ENCODE peak calls at places on chromosomes 13 and 19, in four cellular contexts. One of them, this sample, is unnamed.

GRCh38 chr13:99740261-99740979 is 231.1 kb downstream of the ZIC5 start:
- DNase-seq in GM12878: no peak
- DNase-seq in spleen: no peak
- DNase-seq in esophagus muscularis mucosa: no peak
- DNase-seq in this sample: no peak

GRCh38 chr13:74696148-74696922 is 562.1 kb upstream of the KLF12 start:
- DNase-seq in esophagus muscularis mucosa: no peak
- DNase-seq in GM12878: no peak
- DNase-seq in spleen: no peak
- DNase-seq in this sample: no peak

GRCh38 chr13:114119196-114119595 is 13.2 kb downstream of the RASA3 start:
- DNase-seq in esophagus muscularis mucosa: no peak
- DNase-seq in spleen: no peak
- DNase-seq in GM12878: no peak
- DNase-seq in this sample: no peak

GRCh38 chr13:103288114-103288513 is 221.9 kb upstream of the SLC10A2 start:
- DNase-seq in GM12878: no peak
- DNase-seq in spleen: no peak
- DNase-seq in esophagus muscularis mucosa: no peak
- DNase-seq in this sample: no peak

GRCh38 chr13:29785978-29786377 is 64.4 kb downstream of the UBL3 start:
- DNase-seq in GM12878: no peak
- DNase-seq in esophagus muscularis mucosa: no peak
- DNase-seq in spleen: no peak
- DNase-seq in this sample: no peak

GRCh38 chr13:60604058-60604457 is 207.0 kb downstream of the TDRD3 start:
- DNase-seq in esophagus muscularis mucosa: no peak
- DNase-seq in spleen: no peak
- DNase-seq in GM12878: no peak
- DNase-seq in this sample: no peak

GRCh38 chr19:1425102-1425842 is 12.9 kb upstream of the RPS15 start:
- DNase-seq in esophagus muscularis mucosa: no peak
- DNase-seq in GM12878: no peak
- DNase-seq in spleen: no peak
- DNase-seq in this sample: no peak

GRCh38 chr13:23656637-23657036 is 86.4 kb downstream of the TNFRSF19 start:
- DNase-seq in spleen: no peak
- DNase-seq in esophagus muscularis mucosa: no peak
- DNase-seq in GM12878: no peak
- DNase-seq in this sample: no peak

GRCh38 chr13:47904239-47904638 is 96.8 kb downstream of the SUCLA2 start:
- DNase-seq in GM12878: no peak
- DNase-seq in spleen: no peak
- DNase-seq in esophagus muscularis mucosa: no peak
- DNase-seq in this sample: no peak

GRCh38 chr13:101730420-101731000 is 278.0 kb downstream of the ITGBL1 start:
- DNase-seq in spleen: no peak
- DNase-seq in GM12878: no peak
- DNase-seq in esophagus muscularis mucosa: no peak
- DNase-seq in this sample: no peak

GRCh38 chr13:102948006-102948405 is 102.2 kb downstream of the ERCC5 start:
- DNase-seq in GM12878: no peak
- DNase-seq in spleen: no peak
- DNase-seq in esophagus muscularis mucosa: no peak
- DNase-seq in this sample: no peak

GRCh38 chr13:72970956-72971355 is 87.8 kb upstream of the KLF5 start:
- DNase-seq in spleen: no peak
- DNase-seq in GM12878: no peak
- DNase-seq in esophagus muscularis mucosa: no peak
- DNase-seq in this sample: no peak

GRCh38 chr13:52447815-52448552 is 2.5 kb downstream of the VPS36 start:
- DNase-seq in spleen: no peak
- DNase-seq in esophagus muscularis mucosa: no peak
- DNase-seq in GM12878: no peak
- DNase-seq in this sample: no peak

GRCh38 chr13:51776179-51776578 is 27.8 kb downstream of the DHRS12 start:
- DNase-seq in GM12878: no peak
- DNase-seq in spleen: no peak
- DNase-seq in esophagus muscularis mucosa: no peak
- DNase-seq in this sample: no peak

GRCh38 chr13:67518785-67519184 is 288.6 kb upstream of the PCDH9 start:
- DNase-seq in spleen: no peak
- DNase-seq in esophagus muscularis mucosa: no peak
- DNase-seq in GM12878: no peak
- DNase-seq in this sample: no peak

GRCh38 chr19:10036601-10037071 is 23.4 kb downstream of the RDH8 start:
- DNase-seq in esophagus muscularis mucosa: no peak
- DNase-seq in spleen: no peak
- DNase-seq in GM12878: no peak
- DNase-seq in this sample: no peak

GRCh38 chr13:66530158-66530557 is 700.0 kb downstream of the PCDH9 start:
- DNase-seq in esophagus muscularis mucosa: no peak
- DNase-seq in spleen: no peak
- DNase-seq in GM12878: no peak
- DNase-seq in this sample: no peak

GRCh38 chr19:35992902-35993765 is 1.9 kb upstream of the SDHAF1 start:
- DNase-seq in spleen: no peak
- DNase-seq in esophagus muscularis mucosa: no peak
- DNase-seq in GM12878: no peak
- DNase-seq in this sample: no peak

GRCh38 chr19:14114854-14115253 is 2.7 kb downstream of the PRKACA start:
- DNase-seq in esophagus muscularis mucosa: no peak
- DNase-seq in GM12878: no peak
- DNase-seq in spleen: peak
- DNase-seq in this sample: no peak

GRCh38 chr19:32404213-32404938 is 1.2 kb upstream of the DPY19L3 start:
- DNase-seq in GM12878: no peak
- DNase-seq in esophagus muscularis mucosa: peak
- DNase-seq in spleen: peak
- DNase-seq in this sample: no peak

GRCh38 chr19:35518313-35518712 is 4.9 kb upstream of the DMKN start:
- DNase-seq in spleen: no peak
- DNase-seq in esophagus muscularis mucosa: no peak
- DNase-seq in GM12878: no peak
- DNase-seq in this sample: no peak

GRCh38 chr13:43132228-43132627 is 108.8 kb downstream of the DNAJC15 start:
- DNase-seq in GM12878: no peak
- DNase-seq in spleen: no peak
- DNase-seq in esophagus muscularis mucosa: no peak
- DNase-seq in this sample: no peak

GRCh38 chr13:110404321-110404720 is 97.2 kb downstream of the COL4A2 start:
- DNase-seq in spleen: no peak
- DNase-seq in GM12878: no peak
- DNase-seq in esophagus muscularis mucosa: no peak
- DNase-seq in this sample: no peak

GRCh38 chr19:1884719-1885334 is 469 bp downstream of the ABHD17A start:
- DNase-seq in spleen: peak
- DNase-seq in GM12878: no peak
- DNase-seq in esophagus muscularis mucosa: no peak
- DNase-seq in this sample: peak

GRCh38 chr13:77720988-77721387 is 23.5 kb downstream of the SLAIN1 start:
- DNase-seq in esophagus muscularis mucosa: no peak
- DNase-seq in GM12878: no peak
- DNase-seq in spleen: no peak
- DNase-seq in this sample: no peak

DNA sequence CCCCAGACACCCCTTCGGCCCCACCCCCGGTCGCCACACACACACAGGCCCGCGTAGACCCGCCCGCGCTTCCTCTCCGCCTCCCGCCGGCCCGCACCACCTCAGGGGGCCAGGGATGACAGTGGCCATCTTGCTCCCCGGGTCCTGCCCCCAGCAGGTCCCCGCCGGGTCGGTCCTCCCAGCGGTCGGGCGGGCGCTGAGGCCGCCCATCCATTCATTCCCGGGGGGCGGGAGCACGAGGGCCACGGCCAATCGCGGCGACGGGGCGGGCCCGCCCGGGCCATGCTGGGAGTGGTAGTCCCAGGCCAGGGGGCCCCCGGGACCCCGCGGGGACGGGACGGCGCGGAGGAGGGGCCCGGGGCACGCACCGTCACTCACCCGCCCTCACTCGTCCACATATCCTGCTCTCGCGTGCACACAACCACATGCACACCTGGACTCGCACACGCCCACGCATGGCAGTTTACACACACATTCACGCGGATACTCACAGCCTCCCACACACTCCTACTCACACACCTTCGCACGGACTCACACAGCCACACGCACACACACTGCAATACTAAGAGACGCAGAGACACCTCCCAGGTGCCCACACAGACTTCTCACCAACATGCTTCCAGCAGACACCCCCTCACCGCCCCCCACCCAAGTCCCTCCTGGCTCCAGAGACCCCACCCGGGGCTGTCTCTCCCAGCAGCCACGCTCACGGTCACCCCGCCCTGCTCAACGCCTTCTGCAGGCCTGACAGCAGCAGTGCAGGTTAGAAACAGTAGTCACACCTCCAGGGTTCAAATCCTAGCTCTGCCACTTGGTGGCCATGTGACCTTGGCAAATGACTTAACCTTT is at the start of gene DPF1:
- DNase-seq in GM12878: peak
- DNase-seq in spleen: no peak
- DNase-seq in esophagus muscularis mucosa: no peak
- DNase-seq in this sample: no peak
- TF ChIP-seq POLR2A in GM12878: peak
- TF ChIP-seq POLR2A in spleen: no peak
- TF ChIP-seq POLR2A in esophagus muscularis mucosa: no peak
- TF ChIP-seq POLR2A in this sample: no peak

GRCh38 chr19:7829162-7829520 is 877 bp upstream of the EVI5L start:
- DNase-seq in esophagus muscularis mucosa: no peak
- DNase-seq in spleen: no peak
- DNase-seq in GM12878: no peak
- DNase-seq in this sample: no peak
- H3K4me3 ChIP-seq in esophagus muscularis mucosa: peak
- H3K4me3 ChIP-seq in spleen: peak
- H3K4me3 ChIP-seq in GM12878: peak
- H3K4me3 ChIP-seq in this sample: peak

DNA sequence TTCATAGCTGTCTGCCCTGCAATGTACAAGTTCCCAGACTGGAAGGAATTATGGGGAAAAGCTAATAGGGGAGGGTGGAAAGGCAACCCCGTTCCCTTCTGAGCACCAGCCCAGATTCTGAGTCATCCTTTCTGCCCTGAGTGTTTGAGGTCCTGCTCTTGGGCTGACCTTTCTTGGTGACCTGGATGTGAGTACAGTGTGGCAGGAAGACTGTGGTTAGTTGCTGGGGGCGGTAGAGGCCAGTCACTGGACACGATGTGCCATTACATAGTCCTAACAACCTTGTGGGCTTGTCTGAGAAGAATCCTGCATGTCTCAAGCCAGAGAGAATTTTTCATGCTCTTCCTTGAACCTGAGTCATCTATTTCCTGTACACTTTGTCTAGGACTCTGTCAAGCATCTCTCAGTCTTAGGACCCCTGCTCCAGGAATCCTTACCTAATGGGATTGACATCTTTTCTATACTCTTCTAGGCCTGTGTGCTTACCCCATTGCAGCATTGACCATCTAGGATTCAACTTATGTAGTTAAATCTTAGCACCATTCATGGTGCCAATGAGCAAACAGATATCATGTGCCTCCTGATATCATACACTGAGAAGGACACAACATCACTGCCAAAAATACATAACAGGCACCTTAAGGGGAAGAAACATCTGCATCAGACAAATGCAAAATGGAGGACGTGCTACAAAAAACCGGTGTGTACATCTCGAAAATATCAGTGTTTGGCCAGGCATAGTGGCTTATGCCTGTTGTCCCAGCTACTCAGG is 8.1 kb upstream of the ANGPTL4 start:
- DNase-seq in GM12878: no peak
- DNase-seq in esophagus muscularis mucosa: no peak
- DNase-seq in spleen: no peak
- DNase-seq in this sample: no peak
- TF ChIP-seq POLR2AphosphoS5 in GM12878: no peak
- TF ChIP-seq POLR2AphosphoS5 in esophagus muscularis mucosa: peak
- TF ChIP-seq POLR2AphosphoS5 in spleen: peak
- TF ChIP-seq POLR2AphosphoS5 in this sample: peak

DNA sequence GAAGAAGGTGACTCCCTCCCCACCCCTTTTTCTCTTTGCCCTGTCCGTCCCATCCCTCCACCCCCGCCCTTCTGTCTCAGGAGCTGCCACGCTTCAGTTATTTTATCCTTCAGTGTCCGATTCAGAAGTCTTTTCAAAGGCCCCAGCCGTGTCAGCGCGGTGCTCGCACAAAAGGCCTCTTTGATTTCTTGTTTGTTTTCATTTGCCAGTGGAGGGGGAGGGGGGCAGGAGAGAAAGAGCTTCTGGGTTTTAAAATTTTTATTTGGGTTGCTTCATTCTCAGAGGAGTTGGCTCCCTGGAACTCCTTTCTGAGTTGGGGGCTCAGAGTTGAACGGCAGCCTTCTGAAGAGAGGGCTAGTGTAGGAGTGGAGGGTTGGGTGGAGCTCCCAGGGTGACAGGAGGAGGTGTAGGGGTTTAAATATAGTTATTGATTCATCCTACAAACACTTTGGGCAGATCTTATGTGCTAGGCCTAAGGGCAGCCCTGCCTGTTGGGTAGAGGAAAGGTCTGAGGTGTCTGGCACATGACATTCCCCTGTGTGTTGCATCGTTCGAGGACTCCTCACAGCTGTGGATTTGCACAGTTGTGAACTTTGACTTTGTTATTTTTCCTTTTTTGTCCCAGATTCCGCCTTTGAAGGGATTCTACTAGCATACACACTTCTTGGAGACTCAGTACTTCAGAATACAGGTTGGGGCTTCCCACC is 36.8 kb downstream of the NFIX start:
- DNase-seq in spleen: no peak
- DNase-seq in GM12878: no peak
- DNase-seq in esophagus muscularis mucosa: no peak
- DNase-seq in this sample: no peak
- TF ChIP-seq POLR2A in spleen: no peak
- TF ChIP-seq POLR2A in GM12878: no peak
- TF ChIP-seq POLR2A in esophagus muscularis mucosa: peak
- TF ChIP-seq POLR2A in this sample: no peak

GRCh38 chr19:20422616-20423205 is 142.9 kb downstream of the ZNF737 start:
- DNase-seq in GM12878: no peak
- DNase-seq in spleen: no peak
- DNase-seq in esophagus muscularis mucosa: no peak
- DNase-seq in this sample: no peak
- H3K4me3 ChIP-seq in GM12878: no peak
- H3K4me3 ChIP-seq in spleen: peak
- H3K4me3 ChIP-seq in esophagus muscularis mucosa: peak
- H3K4me3 ChIP-seq in this sample: peak

This sample was measured in vagina.